ENCODE peak calls at places on chromosomes 2 and 18, in four cellular contexts. O, W, P and V are unnamed samples.

GRCh38 chr2:165958313-165958712 is 4.7 kb upstream of the TTC21B start:
- DNase-seq in W (no peak), P (no peak), O (no peak), V (no peak)

GRCh38 chr2:95343429-95344207 is 46.5 kb downstream of the KCNIP3 start:
- DNase-seq in O (no peak), P (no peak), W (no peak), V (no peak)

GRCh38 chr2:209121691-209122090 is 302.2 kb upstream of the MAP2 start:
- DNase-seq in W (peak), O (no peak), P (no peak), V (no peak)

GRCh38 chr2:143231257-143231650 is 102.0 kb downstream of the ARHGAP15 start:
- DNase-seq in W (no peak), P (no peak), O (no peak), V (no peak)

GRCh38 chr2:144535300-144535699 is 15.4 kb upstream of the ZEB2 start:
- DNase-seq in P (no peak), W (no peak), O (no peak), V (no peak)

GRCh38 chr18:435940-436339 is 64.6 kb downstream of the COLEC12 start:
- DNase-seq in W (no peak), O (no peak), P (no peak), V (no peak)

GRCh38 chr2:43184339-43184895 is 42.0 kb downstream of the ZFP36L2 start:
- DNase-seq in W (no peak), P (peak), O (peak), V (no peak)

GRCh38 chr2:17800693-17801458 is 15.4 kb upstream of the MSGN1 start:
- DNase-seq in P (no peak), O (no peak), W (no peak), V (no peak)

DNA sequence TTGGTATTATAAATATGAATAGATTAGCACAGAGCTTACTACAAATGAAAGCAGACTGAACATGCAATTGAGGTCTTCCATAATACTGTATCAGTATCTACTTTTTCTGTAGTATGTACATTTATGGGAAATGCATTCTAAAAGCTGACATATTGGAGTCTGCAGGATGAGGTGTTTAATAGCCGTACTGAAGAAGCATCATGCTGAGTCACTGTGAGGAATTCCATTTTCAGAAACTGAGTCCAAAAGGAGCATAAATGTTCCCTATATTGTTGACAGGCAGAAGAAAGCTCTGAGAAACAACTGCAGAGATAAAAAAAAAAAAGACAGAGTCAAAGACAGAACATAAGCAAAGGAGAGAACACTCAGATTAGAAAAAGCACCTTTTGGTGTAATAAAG is 366.7 kb upstream of the SPHKAP start:
- DNase-seq in O (no peak), W (no peak), P (no peak), V (no peak)
- TF ChIP-seq REST in O (no peak), W (no peak), P (no peak), V (no peak)

GRCh38 chr2:20073462-20073861 is 22.0 kb upstream of the LAPTM4A start:
- DNase-seq in W (no peak), P (no peak), O (no peak), V (no peak)

GRCh38 chr2:20069756-20070155 is 18.3 kb upstream of the LAPTM4A start:
- DNase-seq in O (no peak), P (no peak), W (no peak), V (no peak)

GRCh38 chr2:20072436-20073158 is 21.2 kb upstream of the LAPTM4A start:
- DNase-seq in O (no peak), P (no peak), W (no peak), V (no peak)

GRCh38 chr2:20074001-20074648 is 22.7 kb upstream of the LAPTM4A start:
- DNase-seq in O (no peak), W (no peak), P (no peak), V (no peak)

DNA sequence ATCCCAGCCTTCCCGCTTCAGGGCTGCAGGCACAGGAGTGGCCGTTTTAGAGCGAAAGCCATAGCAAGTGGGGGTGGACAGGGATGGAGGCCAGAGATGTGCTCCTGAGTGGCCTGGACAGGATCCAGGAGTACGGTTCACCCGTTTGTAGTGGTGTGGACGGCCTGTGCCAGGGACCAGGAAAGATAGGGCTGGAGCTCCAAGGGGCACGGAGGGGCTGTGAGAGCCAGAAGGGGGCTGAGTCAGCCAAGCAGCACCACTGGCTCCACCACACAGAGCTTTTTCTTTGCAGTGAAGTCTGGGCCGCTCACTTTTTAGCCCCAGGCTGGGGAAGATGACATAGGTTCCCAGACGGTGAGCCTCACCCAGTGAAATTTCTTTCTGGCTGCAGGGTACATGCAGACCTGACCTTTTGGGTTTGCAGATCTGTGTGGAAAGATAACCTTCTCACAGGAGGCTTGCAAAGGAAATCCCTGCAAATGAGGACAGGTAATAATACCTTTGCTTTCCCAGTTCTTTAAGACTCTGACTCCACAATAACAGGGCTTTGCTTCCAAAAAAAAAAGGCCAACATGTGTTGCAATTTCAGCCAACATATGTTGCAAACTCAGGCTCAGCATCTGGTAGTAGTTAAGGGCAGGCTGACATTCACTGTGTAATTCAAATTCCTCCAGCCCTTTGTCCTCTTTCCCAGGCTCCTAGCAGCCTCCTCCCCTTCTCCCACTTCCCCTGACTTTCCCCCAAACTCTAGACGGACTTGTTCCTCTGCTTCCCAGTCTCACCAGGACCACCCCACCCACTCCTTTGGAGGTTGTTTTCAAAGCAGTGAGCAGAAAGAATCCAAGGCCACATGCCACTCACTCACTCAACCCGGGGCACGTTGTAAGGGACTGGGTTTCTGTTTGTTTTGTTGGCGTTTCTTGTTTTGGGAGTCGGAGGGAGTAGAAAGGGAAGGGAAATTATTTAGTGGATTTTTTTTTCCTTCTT is 20.3 kb upstream of the LAPTM4A start:
- DNase-seq in P (peak), O (no peak), W (no peak), V (peak)
- TF ChIP-seq JUNB in P (no peak), O (no peak), W (no peak), V (no peak)

GRCh38 chr2:72921088-72921851 is 4.0 kb downstream of the EMX1 start:
- DNase-seq in W (no peak), P (no peak), O (no peak), V (peak)
- TF ChIP-seq EZH2 in W (no peak), P (no peak), O (no peak), V (peak)

DNA sequence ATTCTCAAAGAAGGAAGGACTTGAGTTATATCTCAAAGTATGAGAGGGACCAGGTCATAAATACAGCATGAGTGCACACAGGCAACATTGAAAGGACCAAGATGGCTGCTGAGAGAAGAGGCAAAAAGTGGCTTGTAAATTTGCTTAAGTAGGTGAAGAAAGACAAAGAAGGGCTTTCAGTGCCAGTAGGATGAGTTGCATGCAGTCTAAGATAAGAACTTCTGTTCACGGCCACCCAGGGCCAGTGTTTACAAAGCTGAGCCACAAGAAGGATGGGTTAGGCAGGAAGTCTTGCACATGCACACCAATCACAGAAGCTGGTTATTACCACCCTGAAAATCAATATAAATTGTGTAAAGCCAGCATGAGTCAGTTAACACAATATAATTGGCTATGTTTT is 3.1 kb upstream of the ABCB11 start:
- DNase-seq in P (no peak), W (no peak), O (no peak), V (no peak)
- TF ChIP-seq REST in P (no peak), W (no peak), O (no peak), V (no peak)

DNA sequence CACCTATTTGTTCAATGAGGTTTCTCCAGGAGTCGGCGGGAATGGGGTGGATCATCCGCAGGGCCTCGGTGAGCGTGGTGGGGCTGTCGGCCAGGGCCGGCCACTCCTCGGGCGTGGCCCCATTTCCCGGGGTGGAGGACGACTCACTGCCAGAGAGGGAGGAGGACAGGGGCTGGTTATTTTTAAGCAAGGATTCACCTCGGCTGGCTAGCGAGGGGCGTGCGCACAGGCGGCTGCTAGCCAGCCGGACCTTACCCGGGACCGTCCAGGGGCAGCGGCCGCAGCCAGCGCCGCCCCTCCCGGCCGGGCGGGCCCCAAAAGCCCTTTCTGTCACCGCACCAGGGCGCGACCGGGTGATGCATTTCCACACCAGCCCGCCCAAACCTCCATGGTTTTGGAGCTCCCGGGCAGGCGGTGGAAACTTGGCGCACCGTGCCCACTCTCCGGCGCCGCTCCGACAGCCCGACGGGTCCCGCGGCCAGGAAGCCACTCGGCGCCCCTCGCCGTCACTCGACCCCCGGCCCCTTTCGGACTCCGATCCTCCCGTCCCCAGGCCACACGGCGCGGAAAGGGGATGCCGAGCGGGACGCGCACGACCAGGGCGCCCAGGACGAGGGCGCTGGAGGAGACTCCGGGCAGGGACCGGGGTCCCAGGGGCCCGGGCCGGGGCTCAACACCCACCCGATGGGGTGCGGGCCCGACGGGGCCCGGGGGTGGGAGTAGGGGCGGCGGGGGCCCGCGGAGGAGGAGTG is 57.2 kb downstream of the SNORC start:
- DNase-seq in O (peak), W (no peak), P (no peak), V (peak)
- TF ChIP-seq JUNB in O (no peak), W (no peak), P (no peak), V (no peak)

GRCh38 chr18:62325806-62326645 is 916 bp downstream of the TNFRSF11A start:
- DNase-seq in O (no peak), P (no peak), W (no peak), V (peak)

GRCh38 chr18:62324355-62324828 is 718 bp upstream of the TNFRSF11A start:
- DNase-seq in P (no peak), O (no peak), W (no peak), V (peak)

GRCh38 chr18:62326646-62327348 is 1.7 kb downstream of the TNFRSF11A start:
- DNase-seq in O (no peak), P (no peak), W (no peak), V (no peak)

GRCh38 chr18:62323483-62324354 is 1.4 kb upstream of the TNFRSF11A start:
- DNase-seq in O (no peak), P (no peak), W (no peak), V (peak)

GRCh38 chr18:62324917-62325805 is at the start of gene TNFRSF11A:
- DNase-seq in W (no peak), P (no peak), O (peak), V (peak)
- TF ChIP-seq EZH2 in W (no peak), P (no peak), O (no peak), V (no peak)

GRCh38 chr18:13726228-13726971 is at the start of the genes FAM210A and RNMT:
- DNase-seq in P (peak), O (peak), W (peak), V (peak)
- TF ChIP-seq REST in P (no peak), O (no peak), W (no peak), V (no peak)

GRCh38 chr2:37338933-37339332 is 5.5 kb upstream of the QPCT start:
- DNase-seq in P (no peak), W (no peak), O (no peak), V (no peak)

GRCh38 chr2:37340637-37341036 is 3.8 kb upstream of the QPCT start:
- DNase-seq in O (no peak), W (no peak), P (no peak), V (no peak)

GRCh38 chr2:37344453-37345361 is at the start of gene QPCT:
- DNase-seq in O (peak), W (no peak), P (no peak), V (peak)

GRCh38 chr2:37343537-37344434 is 644 bp upstream of the QPCT start:
- DNase-seq in P (peak), W (no peak), O (no peak), V (peak)

GRCh38 chr2:37342636-37343211 is 1.7 kb upstream of the QPCT start:
- DNase-seq in W (no peak), O (no peak), P (no peak), V (peak)
- TF ChIP-seq JUNB in W (no peak), O (no peak), P (no peak), V (no peak)

GRCh38 chr2:176099737-176100546 is at the start of gene HOXD12:
- DNase-seq in P (no peak), W (no peak), O (no peak), V (no peak)
- TF ChIP-seq EZH2 in P (no peak), W (no peak), O (no peak), V (peak)